ENCODE peak calls at places on chromosomes 1 and 21, in six cellular contexts. Q, F, A, P, U and N are unnamed samples.

GRCh38 chr1:177848577-177848976 is 121.3 kb downstream of the SEC16B start:
- DNase-seq in U (no peak), A (no peak), F (no peak), Q (peak; percentile 62), P (no peak), N (no peak)

GRCh38 chr1:206411321-206411720 is 59.0 kb upstream of the IKBKE start:
- DNase-seq in A (no peak), F (no peak), U (no peak), P (peak; percentile 57), Q (no peak), N (no peak)

GRCh38 chr1:111649648-111650047 is 30.1 kb downstream of the RAP1A start:
- DNase-seq in Q (no peak), P (no peak), U (no peak), F (no peak), A (no peak), N (no peak)

GRCh38 chr1:77655431-77655974 is 27.0 kb downstream of the ZZZ3 start:
- DNase-seq in U (peak; percentile 76), A (no peak), P (no peak), Q (peak; percentile 32), F (peak; percentile 7), N (no peak)

GRCh38 chr1:208731976-208732821 is 488.0 kb upstream of the PLXNA2 start:
- DNase-seq in P (peak; percentile 81), F (no peak), Q (no peak), A (no peak), U (no peak), N (no peak)

GRCh38 chr21:25458484-25458883 is 148.8 kb downstream of the MRPL39 start:
- DNase-seq in F (no peak), Q (no peak), U (no peak), A (no peak), P (no peak), N (no peak)

GRCh38 chr1:232984577-232985425 is 34.4 kb downstream of the NTPCR start:
- DNase-seq in U (no peak), F (no peak), P (no peak), A (no peak), Q (no peak), N (no peak)

GRCh38 chr1:41649445-41650175 is 165.1 kb upstream of the EDN2 start:
- DNase-seq in F (no peak), P (no peak), A (no peak), Q (no peak), U (no peak), N (no peak)

GRCh38 chr1:150162862-150163706 is 13.4 kb downstream of the PLEKHO1 start:
- DNase-seq in P (peak; percentile 71), A (peak; percentile 83), Q (peak; percentile 100), U (peak; percentile 95), F (peak; percentile 49), N (peak; percentile 79)

GRCh38 chr1:940121-941026 is 16.7 kb downstream of the SAMD11 start:
- DNase-seq in U (peak; percentile 27), F (peak; percentile 66), P (peak; percentile 86), A (peak; percentile 87), Q (peak; percentile 62), N (no peak)

GRCh38 chr1:243916160-243916559 is 66.1 kb upstream of the AKT3 start:
- DNase-seq in A (no peak), P (no peak), Q (peak; percentile 46), U (no peak), F (no peak), N (no peak)

GRCh38 chr1:54464477-54465146 is 58.4 kb upstream of the SSBP3 start:
- DNase-seq in Q (peak; percentile 24), U (no peak), F (no peak), P (peak; percentile 32), A (peak; percentile 93), N (peak; percentile 52)

GRCh38 chr1:227885648-227886502 is 61.9 kb downstream of the WNT9A start:
- DNase-seq in P (peak; percentile 22), Q (peak; percentile 29), U (no peak), F (peak; percentile 33), A (peak; percentile 68), N (no peak)

GRCh38 chr1:200938955-200939354 is 44.3 kb downstream of the INAVA start:
- DNase-seq in A (no peak), U (no peak), Q (no peak), F (no peak), P (no peak), N (no peak)

GRCh38 chr1:45787905-45788304 is 15.5 kb upstream of the MAST2 start:
- DNase-seq in P (no peak), F (no peak), A (no peak), U (no peak), Q (no peak), N (no peak)

GRCh38 chr1:107622975-107623374 is 342.0 kb downstream of the VAV3 start:
- DNase-seq in Q (peak; percentile 23), A (no peak), P (no peak), U (no peak), F (no peak), N (no peak)

GRCh38 chr1:42684139-42684538 is 1.9 kb downstream of the YBX1 start:
- DNase-seq in A (no peak), U (peak; percentile 20), Q (peak; percentile 16), P (peak; percentile 42), F (peak; percentile 42), N (no peak)

DNA sequence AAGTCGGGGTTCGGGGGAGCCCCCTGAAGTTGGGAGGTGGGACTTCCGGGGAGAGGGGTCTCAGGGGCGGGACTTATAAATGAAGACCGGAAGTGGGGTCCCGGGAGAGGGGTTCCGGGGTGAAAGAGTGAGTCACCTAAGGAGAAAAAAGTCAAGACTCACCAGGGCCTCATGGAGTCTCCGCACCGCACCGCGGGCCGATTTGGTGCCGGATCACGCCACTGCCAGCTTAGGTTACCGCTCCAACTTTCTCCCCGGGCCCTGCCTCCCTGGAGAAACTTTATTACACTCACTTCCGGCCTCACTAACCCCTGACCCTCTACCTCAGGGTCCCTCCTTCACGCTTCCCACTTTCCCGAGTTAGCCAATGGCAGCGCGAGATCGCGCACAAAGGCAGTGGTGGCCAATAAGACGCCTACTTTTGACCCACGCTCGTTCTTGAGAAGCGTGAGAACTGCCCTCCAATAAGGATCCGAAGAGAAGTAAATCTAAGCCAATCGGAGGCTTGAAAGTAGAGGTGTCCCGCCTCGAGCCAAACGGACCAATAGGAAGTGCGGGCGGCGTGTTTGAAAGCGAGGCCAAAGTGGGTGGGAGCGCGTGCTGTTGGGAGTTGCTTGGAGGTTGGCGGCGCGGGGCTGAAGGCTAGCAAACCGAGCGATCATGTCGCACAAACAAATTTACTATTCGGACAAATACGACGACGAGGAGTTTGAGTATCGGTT is at the start of gene CKS1B:
- DNase-seq in Q (peak; percentile 100), P (peak; percentile 81), U (peak; percentile 100), F (peak; percentile 100), A (peak; percentile 97), N (peak; percentile 91)
- TF ChIP-seq RFX5 in Q (no peak), P (peak; percentile 75), U (peak; percentile 70), F (peak; percentile 72), A (no peak), N (no peak)

GRCh38 chr1:8122160-8122476 is 96.0 kb upstream of the ERRFI1 start:
- DNase-seq in P (no peak), U (no peak), A (peak; percentile 91), Q (peak; percentile 60), F (no peak), N (no peak)

GRCh38 chr1:8121261-8122159 is 95.4 kb upstream of the ERRFI1 start:
- DNase-seq in P (no peak), Q (peak; percentile 94), F (peak; percentile 77), A (peak; percentile 38), U (peak; percentile 91), N (no peak)

GRCh38 chr1:8118031-8118451 is 91.9 kb upstream of the ERRFI1 start:
- DNase-seq in Q (no peak), U (no peak), F (peak; percentile 59), P (no peak), A (no peak), N (no peak)

GRCh38 chr1:8122477-8123407 is 96.6 kb upstream of the ERRFI1 start:
- DNase-seq in F (no peak), P (no peak), U (no peak), Q (peak; percentile 85), A (peak; percentile 42), N (no peak)

DNA sequence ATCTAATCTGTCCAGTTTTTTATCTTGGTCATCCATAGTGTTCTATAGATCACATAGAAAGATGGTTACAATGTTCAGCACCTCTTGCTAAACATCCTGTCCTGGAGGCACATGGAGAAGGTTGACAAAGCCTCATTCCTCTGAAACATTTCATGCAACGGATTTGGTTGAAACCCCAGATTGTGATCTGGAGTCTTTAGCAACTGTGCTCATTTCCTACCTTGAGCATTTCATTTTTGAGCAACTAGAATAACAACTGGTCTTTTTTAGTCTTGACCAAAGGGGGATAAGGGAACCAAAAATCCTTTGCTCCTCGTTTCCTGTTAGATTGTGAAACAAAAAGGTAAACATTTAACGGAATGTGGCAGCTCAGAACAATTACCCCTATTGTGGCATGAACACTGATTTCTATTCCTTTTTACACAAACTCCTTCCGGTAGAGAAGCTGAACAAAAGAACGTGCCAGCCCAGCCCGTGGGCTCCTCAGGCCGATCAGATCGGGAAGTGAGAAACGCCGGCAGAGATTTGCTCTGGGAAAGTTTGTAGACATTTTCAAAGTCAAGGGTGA is 94.7 kb upstream of the ERRFI1 start:
- DNase-seq in Q (peak; percentile 34), U (peak; percentile 98), P (no peak), A (no peak), F (peak; percentile 78), N (no peak)
- H3K4me2 ChIP-seq in Q (peak overlapping the region; percentile 27), U (peak overlapping the region; percentile 64), P (no peak overlapping the region), A (peak overlapping the region; percentile 53), F (peak overlapping the region; percentile 71), N (no peak overlapping the region)

GRCh38 chr21:19130379-19131028 is 726.9 kb upstream of the TMPRSS15 start:
- DNase-seq in F (no peak), P (no peak), Q (no peak), U (no peak), A (no peak), N (no peak)
- TF ChIP-seq RFX5 in F (no peak), P (no peak), Q (no peak), U (no peak), A (no peak), N (no peak)

GRCh38 chr1:236057546-236057945 is 7.3 kb downstream of the NID1 start:
- DNase-seq in Q (no peak), P (no peak), A (no peak), U (no peak), F (no peak), N (no peak)
- H3K4me2 ChIP-seq in Q (no peak overlapping the region), P (peak overlapping the region; percentile 30), A (no peak overlapping the region), U (no peak overlapping the region), F (no peak overlapping the region), N (no peak overlapping the region)

GRCh38 chr1:28309702-28310101 is 19.1 kb upstream of the MED18 start:
- DNase-seq in A (no peak), P (no peak), F (no peak), U (no peak), Q (no peak), N (no peak)
- TF ChIP-seq RFX5 in A (no peak), P (no peak), F (no peak), U (no peak), Q (no peak), N (no peak)

DNA sequence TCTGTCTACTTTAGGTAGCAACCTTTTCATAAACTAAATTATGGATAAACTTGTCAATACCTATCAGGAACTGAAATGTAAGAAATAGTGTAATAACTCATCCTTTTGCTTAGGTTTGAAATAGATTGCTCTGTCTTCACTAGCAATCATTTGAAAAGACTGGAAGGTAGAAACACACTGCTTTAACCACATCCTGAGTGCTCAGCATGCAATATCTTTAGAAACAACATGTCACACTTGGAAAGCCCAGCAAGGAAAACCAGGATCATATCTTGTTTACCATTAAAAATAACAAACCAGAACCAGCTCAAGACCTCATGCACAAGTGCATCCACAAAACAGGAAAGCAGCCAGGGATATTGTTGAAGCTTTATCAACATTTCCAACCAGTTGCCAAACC is 3.6 kb downstream of the KCNJ6 start:
- DNase-seq in P (no peak), Q (no peak), F (no peak), U (no peak), A (no peak), N (no peak)
- H3K4me2 ChIP-seq in P (no peak overlapping the region), Q (no peak overlapping the region), F (no peak overlapping the region), U (no peak overlapping the region), A (no peak overlapping the region), N (no peak overlapping the region)